ENCODE peak calls at places on chromosomes 2 and 18, in nine cellular contexts. One of them, this sample, is unnamed.

GRCh38 chr2:122643725-122644329 is 888.4 kb downstream of the TSN start:
- DNase-seq in RWPE2: peak; percentile 75
- DNase-seq in stimulated activated CD4-positive, alpha-beta T cell treated with anti-CD3 and anti-CD28 coated beads, Interleukin-15, amount 100 ng/mL, for 1 hour: no peak
- DNase-seq in progenitor cell of endocrine pancreas: no peak
- DNase-seq in right cardiac atrium: no peak
- DNase-seq in NAMALWA: no peak
- DNase-seq in astrocyte of the hippocampus: peak; percentile 26
- DNase-seq in T1000: peak; percentile 42
- DNase-seq in T-cell: no peak
- DNase-seq in this sample: peak; percentile 82

GRCh38 chr2:140353541-140353940 is 1573.4 kb upstream of the NXPH2 start:
- DNase-seq in NAMALWA: no peak
- DNase-seq in T1000: no peak
- DNase-seq in astrocyte of the hippocampus: no peak
- DNase-seq in T-cell: no peak
- DNase-seq in RWPE2: no peak
- DNase-seq in right cardiac atrium: no peak
- DNase-seq in stimulated activated CD4-positive, alpha-beta T cell treated with anti-CD3 and anti-CD28 coated beads, Interleukin-15, amount 100 ng/mL, for 1 hour: no peak
- DNase-seq in progenitor cell of endocrine pancreas: no peak
- DNase-seq in this sample: peak; percentile 77

GRCh38 chr2:16311521-16312440 is 353.9 kb downstream of the CYRIA start:
- DNase-seq in progenitor cell of endocrine pancreas: no peak
- DNase-seq in astrocyte of the hippocampus: no peak
- DNase-seq in T1000: no peak
- DNase-seq in NAMALWA: no peak
- DNase-seq in RWPE2: no peak
- DNase-seq in T-cell: no peak
- DNase-seq in right cardiac atrium: no peak
- DNase-seq in stimulated activated CD4-positive, alpha-beta T cell treated with anti-CD3 and anti-CD28 coated beads, Interleukin-15, amount 100 ng/mL, for 1 hour: no peak
- DNase-seq in this sample: no peak

GRCh38 chr2:174573621-174574081 is 24.0 kb downstream of the WIPF1 start:
- DNase-seq in right cardiac atrium: peak; percentile 50
- DNase-seq in T1000: no peak
- DNase-seq in RWPE2: no peak
- DNase-seq in stimulated activated CD4-positive, alpha-beta T cell treated with anti-CD3 and anti-CD28 coated beads, Interleukin-15, amount 100 ng/mL, for 1 hour: no peak
- DNase-seq in progenitor cell of endocrine pancreas: no peak
- DNase-seq in NAMALWA: no peak
- DNase-seq in T-cell: peak; percentile 53
- DNase-seq in astrocyte of the hippocampus: no peak
- DNase-seq in this sample: no peak

GRCh38 chr2:26528870-26529269 is 50.9 kb upstream of the OTOF start:
- DNase-seq in NAMALWA: no peak
- DNase-seq in progenitor cell of endocrine pancreas: no peak
- DNase-seq in T1000: no peak
- DNase-seq in right cardiac atrium: no peak
- DNase-seq in astrocyte of the hippocampus: no peak
- DNase-seq in T-cell: no peak
- DNase-seq in stimulated activated CD4-positive, alpha-beta T cell treated with anti-CD3 and anti-CD28 coated beads, Interleukin-15, amount 100 ng/mL, for 1 hour: no peak
- DNase-seq in RWPE2: no peak
- DNase-seq in this sample: no peak

GRCh38 chr2:54422072-54422581 is 34.0 kb upstream of the SPTBN1 start:
- DNase-seq in astrocyte of the hippocampus: no peak
- DNase-seq in T-cell: peak; percentile 56
- DNase-seq in NAMALWA: peak; percentile 44
- DNase-seq in stimulated activated CD4-positive, alpha-beta T cell treated with anti-CD3 and anti-CD28 coated beads, Interleukin-15, amount 100 ng/mL, for 1 hour: no peak
- DNase-seq in right cardiac atrium: no peak
- DNase-seq in progenitor cell of endocrine pancreas: no peak
- DNase-seq in T1000: no peak
- DNase-seq in RWPE2: no peak
- DNase-seq in this sample: no peak

GRCh38 chr2:65612654-65613053 is 180.3 kb upstream of the SPRED2 start:
- DNase-seq in right cardiac atrium: no peak
- DNase-seq in T1000: no peak
- DNase-seq in stimulated activated CD4-positive, alpha-beta T cell treated with anti-CD3 and anti-CD28 coated beads, Interleukin-15, amount 100 ng/mL, for 1 hour: no peak
- DNase-seq in progenitor cell of endocrine pancreas: no peak
- DNase-seq in T-cell: no peak
- DNase-seq in astrocyte of the hippocampus: no peak
- DNase-seq in RWPE2: no peak
- DNase-seq in NAMALWA: no peak
- DNase-seq in this sample: peak; percentile 16

GRCh38 chr2:232890896-232891601 is 21.0 kb downstream of the SNORC start:
- DNase-seq in T-cell: no peak
- DNase-seq in right cardiac atrium: no peak
- DNase-seq in T1000: no peak
- DNase-seq in NAMALWA: no peak
- DNase-seq in progenitor cell of endocrine pancreas: peak; percentile 35
- DNase-seq in RWPE2: peak; percentile 73
- DNase-seq in astrocyte of the hippocampus: peak; percentile 52
- DNase-seq in stimulated activated CD4-positive, alpha-beta T cell treated with anti-CD3 and anti-CD28 coated beads, Interleukin-15, amount 100 ng/mL, for 1 hour: no peak
- DNase-seq in this sample: peak; percentile 32

GRCh38 chr2:105712166-105712915 is 32.4 kb upstream of the NCK2 start:
- DNase-seq in astrocyte of the hippocampus: peak; percentile 14
- DNase-seq in NAMALWA: no peak
- DNase-seq in RWPE2: no peak
- DNase-seq in progenitor cell of endocrine pancreas: no peak
- DNase-seq in stimulated activated CD4-positive, alpha-beta T cell treated with anti-CD3 and anti-CD28 coated beads, Interleukin-15, amount 100 ng/mL, for 1 hour: no peak
- DNase-seq in right cardiac atrium: no peak
- DNase-seq in T-cell: no peak
- DNase-seq in T1000: peak; percentile 59
- DNase-seq in this sample: no peak

GRCh38 chr18:78983530-78983929 is 3.9 kb downstream of the SALL3 start:
- DNase-seq in astrocyte of the hippocampus: peak; percentile 35
- DNase-seq in T1000: no peak
- DNase-seq in stimulated activated CD4-positive, alpha-beta T cell treated with anti-CD3 and anti-CD28 coated beads, Interleukin-15, amount 100 ng/mL, for 1 hour: no peak
- DNase-seq in progenitor cell of endocrine pancreas: no peak
- DNase-seq in NAMALWA: no peak
- DNase-seq in RWPE2: no peak
- DNase-seq in T-cell: no peak
- DNase-seq in right cardiac atrium: no peak
- DNase-seq in this sample: no peak

GRCh38 chr2:10792660-10793400 is 19.8 kb downstream of the PDIA6 start:
- DNase-seq in progenitor cell of endocrine pancreas: no peak
- DNase-seq in T-cell: no peak
- DNase-seq in T1000: no peak
- DNase-seq in astrocyte of the hippocampus: no peak
- DNase-seq in RWPE2: no peak
- DNase-seq in NAMALWA: no peak
- DNase-seq in stimulated activated CD4-positive, alpha-beta T cell treated with anti-CD3 and anti-CD28 coated beads, Interleukin-15, amount 100 ng/mL, for 1 hour: no peak
- DNase-seq in right cardiac atrium: no peak
- DNase-seq in this sample: no peak

GRCh38 chr2:95354925-95355324 is 47.6 kb upstream of the FAHD2A start:
- DNase-seq in stimulated activated CD4-positive, alpha-beta T cell treated with anti-CD3 and anti-CD28 coated beads, Interleukin-15, amount 100 ng/mL, for 1 hour: no peak
- DNase-seq in progenitor cell of endocrine pancreas: no peak
- DNase-seq in right cardiac atrium: no peak
- DNase-seq in NAMALWA: no peak
- DNase-seq in T-cell: no peak
- DNase-seq in astrocyte of the hippocampus: no peak
- DNase-seq in T1000: no peak
- DNase-seq in RWPE2: peak; percentile 32
- DNase-seq in this sample: no peak

GRCh38 chr18:44896817-44897216 is 216.1 kb downstream of the SETBP1 start:
- DNase-seq in progenitor cell of endocrine pancreas: no peak
- DNase-seq in T-cell: no peak
- DNase-seq in T1000: no peak
- DNase-seq in right cardiac atrium: no peak
- DNase-seq in RWPE2: no peak
- DNase-seq in NAMALWA: no peak
- DNase-seq in stimulated activated CD4-positive, alpha-beta T cell treated with anti-CD3 and anti-CD28 coated beads, Interleukin-15, amount 100 ng/mL, for 1 hour: no peak
- DNase-seq in astrocyte of the hippocampus: no peak
- DNase-seq in this sample: no peak

This sample was measured in choroid plexus epithelial cell.